ENCODE peak calls at places on chromosomes 1 and 21, in four cellular contexts. J is breast epithelium, Q is endothelial cell of umbilical vein, A is SK-N-SH. G is an unnamed sample.

GRCh38 chr1:197441990-197442389 is 173.9 kb downstream of the CRB1 start:
- DNase-seq in A (no peak), Q (no peak), J (no peak), G (no peak)

GRCh38 chr1:51330331-51331201 is at the start of gene TTC39A:
- DNase-seq in Q (no peak), J (peak; percentile 49), A (peak; percentile 78), G (no peak)

GRCh38 chr1:107795471-107795870 is 169.5 kb downstream of the VAV3 start:
- DNase-seq in A (no peak), J (no peak), Q (no peak), G (no peak)

GRCh38 chr1:40648928-40649591 is 16.4 kb downstream of the RIMS3 start:
- DNase-seq in J (no peak), A (no peak), Q (no peak), G (no peak)

GRCh38 chr1:78004719-78005346 is at the start of gene DNAJB4:
- DNase-seq in Q (peak; percentile 98), J (no peak), A (peak; percentile 61), G (peak; percentile 83)

GRCh38 chr1:68321084-68321685 is 88.9 kb upstream of the WLS start:
- DNase-seq in A (peak; percentile 37), Q (peak; percentile 70), J (peak; percentile 62), G (peak; percentile 71)

GRCh38 chr21:35529141-35529863 is 480.2 kb upstream of the RUNX1 start:
- DNase-seq in J (no peak), Q (no peak), A (no peak), G (no peak)

GRCh38 chr1:203627819-203628184 is 1.2 kb downstream of the ATP2B4 start:
- DNase-seq in J (no peak), Q (peak; percentile 59), A (no peak), G (no peak)

GRCh38 chr1:17531343-17531681 is 8.2 kb upstream of the ARHGEF10L start:
- DNase-seq in J (no peak), A (no peak), Q (no peak), G (no peak)

GRCh38 chr1:33237579-33237978 is 18.7 kb upstream of the ZNF362 start:
- DNase-seq in J (no peak), Q (no peak), A (no peak), G (no peak)

GRCh38 chr1:174222166-174222949 is 63.0 kb downstream of the RABGAP1L start:
- DNase-seq in Q (no peak), J (no peak), A (no peak), G (no peak)

GRCh38 chr1:94298861-94299260 is 61.5 kb upstream of the ARHGAP29 start:
- DNase-seq in Q (peak; percentile 74), J (no peak), A (no peak), G (no peak)

GRCh38 chr21:32817206-32817605 is 45.7 kb upstream of the PAXBP1 start:
- DNase-seq in J (no peak), A (no peak), Q (no peak), G (no peak)

GRCh38 chr1:17170571-17170970 is 34.4 kb upstream of the PADI1 start:
- DNase-seq in A (no peak), Q (no peak), J (no peak), G (no peak)

GRCh38 chr1:20291621-20292020 is 946 bp downstream of the VWA5B1 start:
- DNase-seq in A (no peak), Q (no peak), J (no peak), G (no peak)

GRCh38 chr1:212814989-212815388 is 23.3 kb downstream of the TATDN3 start:
- DNase-seq in A (peak; percentile 20), Q (peak; percentile 27), J (no peak), G (peak; percentile 13)

GRCh38 chr21:46492851-46493250 is 34.2 kb downstream of the DIP2A start:
- DNase-seq in A (no peak), J (no peak), Q (no peak), G (no peak)

GRCh38 chr1:175481126-175482071 is 262.0 kb downstream of the TNR start:
- DNase-seq in J (no peak), Q (peak; percentile 59), A (no peak), G (no peak)

GRCh38 chr1:83516369-83516768 is 482.6 kb downstream of the TTLL7 start:
- DNase-seq in Q (no peak), A (peak; percentile 11), J (no peak), G (no peak)

GRCh38 chr1:16184557-16185303 is 27.7 kb downstream of the ARHGEF19 start:
- DNase-seq in Q (no peak), A (no peak), J (no peak), G (peak; percentile 66)

GRCh38 chr1:10179408-10179685 is 31.0 kb upstream of the KIF1B start:
- DNase-seq in A (no peak), J (no peak), Q (no peak), G (no peak)

GRCh38 chr1:75953461-75953860 is 21.3 kb upstream of the ASB17 start:
- DNase-seq in J (no peak), A (no peak), Q (no peak), G (no peak)

GRCh38 chr1:118151312-118151937 is 33.6 kb downstream of the SPAG17 start:
- DNase-seq in Q (peak; percentile 65), J (no peak), A (peak; percentile 10), G (peak; percentile 34)
- TF ChIP-seq CTCF in Q (peak; percentile 59), J (peak; percentile 31), A (peak; percentile 88), G (peak; percentile 59)

GRCh38 chr1:179087665-179088064 is 5.8 kb downstream of the TOR3A start:
- DNase-seq in A (no peak), J (no peak), Q (peak; percentile 61), G (no peak)
- TF ChIP-seq POLR2AphosphoS5 in A (no peak), J (no peak), Q (peak; percentile 69), G (no peak)

DNA sequence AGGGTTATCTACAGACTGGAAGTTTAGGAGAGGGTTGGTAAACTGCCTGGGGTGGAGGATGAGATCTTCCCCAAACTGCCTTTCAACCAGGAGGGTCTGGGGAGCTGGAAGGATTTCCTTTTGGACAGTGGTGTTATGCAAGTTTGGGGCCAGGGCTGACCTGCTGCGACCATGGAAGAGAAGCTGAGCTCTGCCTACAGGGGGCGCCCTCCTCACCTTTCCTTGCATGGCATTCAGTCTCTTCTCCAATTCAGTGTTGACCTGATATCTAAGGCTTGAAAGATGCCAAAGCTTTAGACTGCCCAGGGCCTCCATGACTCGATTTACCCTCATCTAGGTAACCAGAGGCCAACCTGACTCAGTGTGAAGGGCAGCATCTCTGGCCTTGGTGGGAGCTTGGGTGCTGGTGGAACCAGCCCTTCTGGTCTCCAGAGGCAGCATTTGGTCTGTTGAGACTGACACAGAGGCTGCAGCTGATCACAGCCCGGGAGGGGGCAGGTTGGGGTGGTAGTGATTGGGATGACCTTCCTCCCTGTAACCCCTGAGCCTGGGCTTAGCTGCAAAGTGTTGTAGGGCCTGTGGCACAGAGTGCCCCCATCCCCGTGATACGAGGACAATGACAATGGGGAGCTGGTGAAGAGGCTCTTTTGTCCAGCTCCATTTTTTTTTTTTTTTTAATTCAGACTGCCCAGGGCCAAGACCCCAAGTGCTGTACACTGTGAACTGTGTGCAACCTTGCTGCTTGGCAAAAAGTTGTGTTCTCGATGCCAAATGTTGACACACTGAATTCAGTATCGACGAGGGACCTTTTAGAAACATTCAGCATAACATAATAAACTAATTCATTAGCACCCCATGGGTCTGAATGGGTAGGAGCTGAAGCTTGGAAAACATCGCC is 169.9 kb downstream of the GRIK3 start:
- DNase-seq in Q (no peak), J (no peak), A (peak; percentile 46), G (no peak)
- TF ChIP-seq CTCF in Q (peak; percentile 33), J (no peak), A (peak; percentile 23), G (no peak)

DNA sequence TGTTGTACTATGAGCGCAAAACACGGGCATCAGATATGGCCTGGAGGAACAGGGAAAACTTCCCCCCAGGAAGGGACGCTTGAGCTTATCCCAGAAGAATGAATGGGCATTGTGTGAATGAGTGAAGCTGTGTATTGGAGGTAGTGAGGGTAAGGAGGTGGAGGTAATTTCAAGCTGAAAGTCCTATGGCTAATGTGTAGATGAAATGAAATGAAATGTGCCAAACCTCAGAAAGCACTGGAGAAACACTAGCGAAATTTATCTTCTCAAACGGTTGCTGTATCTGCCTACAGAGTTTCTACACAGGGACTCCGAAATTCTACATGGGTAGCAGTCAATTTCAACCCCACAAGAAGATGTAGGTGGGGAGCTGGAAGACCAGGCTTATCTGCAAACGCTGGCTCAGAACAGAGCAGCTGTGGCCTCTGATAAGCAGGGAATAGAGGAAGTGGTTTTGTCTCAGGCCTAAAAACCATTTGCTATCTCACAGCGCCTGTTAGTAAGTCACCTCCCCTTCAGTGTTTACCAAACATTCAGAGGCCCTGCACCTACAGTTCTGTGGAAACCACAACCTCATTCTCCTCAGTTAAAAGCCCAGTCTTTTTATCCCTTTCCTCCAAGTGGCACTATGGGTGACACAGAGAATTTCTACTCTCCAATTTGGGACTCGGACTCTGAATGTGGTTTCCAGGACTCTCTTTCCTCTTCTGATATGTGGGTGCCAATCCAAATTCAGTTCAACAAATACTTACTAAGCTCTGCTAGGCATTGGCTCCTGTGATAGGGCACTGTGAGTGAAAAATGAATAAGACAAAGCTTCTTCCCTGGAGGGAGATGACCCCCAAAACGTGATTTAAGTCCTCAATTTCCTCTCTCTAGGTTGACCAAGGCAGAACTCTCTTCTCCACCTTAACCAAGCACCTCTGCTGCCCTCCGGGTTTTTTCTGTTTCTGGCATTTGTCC is 17.1 kb upstream of the SLAMF6 start:
- DNase-seq in A (no peak), Q (peak; percentile 56), J (no peak), G (no peak)
- TF ChIP-seq POLR2AphosphoS5 in A (no peak), Q (no peak), J (no peak), G (no peak)

GRCh38 chr1:45009956-45010854 is 919 bp downstream of the HECTD3 start:
- DNase-seq in Q (peak; percentile 24), J (peak; percentile 57), A (peak; percentile 56), G (no peak)
- TF ChIP-seq CTCF in Q (no peak), J (no peak), A (no peak), G (no peak)

DNA sequence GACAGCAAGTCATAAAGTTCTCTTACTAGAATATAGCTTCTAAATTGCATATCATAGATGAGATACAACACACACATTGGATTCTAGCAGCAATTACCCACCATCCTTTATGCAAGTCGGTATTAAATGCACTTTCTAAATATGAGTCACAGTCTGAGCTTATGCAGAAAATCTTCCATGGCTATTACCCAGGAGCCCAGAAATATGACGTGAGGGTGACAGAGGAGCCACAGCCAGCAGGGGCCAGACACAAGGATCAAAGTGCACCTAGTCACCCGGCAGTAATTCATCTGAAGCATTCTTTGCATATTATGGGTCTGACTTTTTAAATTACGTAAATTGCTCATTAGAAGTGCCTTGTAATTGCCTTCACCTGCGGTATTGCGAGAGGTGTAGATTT is 470.2 kb upstream of the VAMP3 start:
- DNase-seq in Q (peak; percentile 18), A (no peak), J (no peak), G (no peak)
- TF ChIP-seq POLR2AphosphoS5 in Q (no peak), A (no peak), J (no peak), G (no peak)

GRCh38 chr1:155127105-155127671 is 488 bp upstream of the EFNA1 start:
- DNase-seq in Q (peak; percentile 93), J (peak; percentile 87), A (peak; percentile 77), G (peak; percentile 93)
- TF ChIP-seq CTCF in Q (no peak), J (no peak), A (no peak), G (no peak)

G was measured in prostate gland.